ENCODE peak calls at places on chromosomes 7 and 10, in eight cellular contexts. I is OCI-LY7; P is fibroblast of lung; C is osteocyte; K is AG04450; Z is pancreas; N is progenitor cell of endocrine pancreas; F is CD4-positive, alpha-beta T cell. G is an unnamed sample.

GRCh38 chr7:576524-577277 is 57.1 kb upstream of the PDGFA start:
- DNase-seq in Z (no peak), I (no peak), N (no peak), P (no peak), F (no peak), K (no peak), C (no peak), G (no peak)

GRCh38 chr10:110566472-110567200 is 859 bp upstream of the SMC3 start:
- DNase-seq in C (no peak), K (no peak), Z (no peak), I (peak), P (no peak), N (no peak), F (no peak), G (no peak)

GRCh38 chr7:154480817-154481216 is 428.6 kb downstream of the DPP6 start:
- DNase-seq in F (no peak), I (no peak), C (no peak), K (no peak), N (no peak), Z (no peak), P (no peak), G (no peak)

GRCh38 chr10:98030991-98031431 is 590 bp upstream of the CRTAC1 start:
- DNase-seq in F (no peak), P (peak), I (no peak), N (peak), Z (peak), K (no peak), C (no peak), G (no peak)

GRCh38 chr10:105974803-105975456 is 1189.6 kb downstream of the SORCS1 start:
- DNase-seq in P (no peak), N (no peak), F (no peak), Z (no peak), I (no peak), K (no peak), C (no peak), G (no peak)

GRCh38 chr10:127563718-127564553 is 14.8 kb downstream of the NPS start:
- DNase-seq in F (no peak), K (no peak), P (no peak), C (no peak), Z (no peak), N (peak), I (peak), G (no peak)

GRCh38 chr7:104653870-104654401 is 325.5 kb downstream of the LHFPL3 start:
- DNase-seq in C (no peak), N (no peak), K (no peak), P (peak), Z (no peak), I (no peak), F (no peak), G (no peak)

GRCh38 chr7:25839084-25839769 is 312.8 kb upstream of the NFE2L3 start:
- DNase-seq in I (no peak), C (no peak), K (no peak), P (no peak), N (no peak), F (no peak), Z (no peak), G (no peak)

GRCh38 chr10:76231258-76231934 is 800.0 kb downstream of the LRMDA start:
- DNase-seq in I (no peak), N (no peak), Z (no peak), C (no peak), P (no peak), F (no peak), K (no peak), G (no peak)

GRCh38 chr7:120998525-120998924 is 10.0 kb downstream of the CPED1 start:
- DNase-seq in P (no peak), Z (no peak), K (no peak), C (no peak), N (no peak), F (no peak), I (no peak), G (no peak)

GRCh38 chr7:27158436-27159277 is 2.2 kb upstream of the HOXA7 start:
- DNase-seq in P (no peak), N (no peak), F (no peak), C (no peak), K (no peak), I (no peak), Z (peak), G (no peak)

GRCh38 chr7:139629392-139630082 is 106.1 kb downstream of the CLEC2L start:
- DNase-seq in C (no peak), F (no peak), K (no peak), P (no peak), Z (no peak), N (no peak), I (no peak), G (no peak)

GRCh38 chr7:139635521-139636240 is 112.2 kb downstream of the CLEC2L start:
- DNase-seq in I (no peak), F (peak), Z (no peak), N (no peak), C (no peak), P (no peak), K (no peak), G (no peak)

GRCh38 chr7:139634087-139634486 is 110.6 kb downstream of the CLEC2L start:
- DNase-seq in K (no peak), N (no peak), I (no peak), F (no peak), P (no peak), Z (no peak), C (no peak), G (no peak)

GRCh38 chr7:139630643-139631519 is 107.4 kb downstream of the CLEC2L start:
- DNase-seq in P (no peak), I (no peak), Z (no peak), N (no peak), K (no peak), F (no peak), C (no peak), G (no peak)

GRCh38 chr7:139631520-139632031 is 108.1 kb downstream of the CLEC2L start:
- DNase-seq in I (no peak), F (no peak), C (no peak), N (no peak), Z (no peak), P (no peak), K (no peak), G (no peak)
- TF ChIP-seq CTCF in I (no peak), F (no peak), C (no peak), N (no peak), Z (no peak), P (no peak), K (no peak), G (no peak)

GRCh38 chr10:35638116-35638515 is 4.0 kb downstream of the FZD8 start:
- DNase-seq in P (no peak), Z (no peak), I (no peak), N (no peak), C (no peak), F (no peak), K (no peak), G (no peak)
- TF ChIP-seq CTCF in P (no peak), Z (no peak), I (no peak), N (peak), C (no peak), F (no peak), K (no peak), G (no peak)

GRCh38 chr7:47775238-47775637 is 173.0 kb downstream of the PKD1L1 start:
- DNase-seq in N (no peak), Z (no peak), C (no peak), K (no peak), P (no peak), F (no peak), I (no peak), G (no peak)
- TF ChIP-seq CTCF in N (no peak), Z (no peak), C (no peak), K (no peak), P (no peak), F (no peak), I (no peak), G (no peak)

GRCh38 chr10:96512524-96512991 is 1.2 kb downstream of the TLL2 start:
- DNase-seq in Z (peak), I (peak), P (peak), N (peak), F (no peak), K (no peak), C (no peak), G (no peak)
- TF ChIP-seq CTCF in Z (no peak), I (no peak), P (no peak), N (no peak), F (no peak), K (no peak), C (no peak), G (no peak)

GRCh38 chr10:79347894-79348639 is 798 bp downstream of the PPIF start:
- DNase-seq in Z (peak), P (peak), I (peak), C (peak), K (peak), F (peak), N (no peak), G (peak)
- TF ChIP-seq CTCF in Z (no peak), P (no peak), I (no peak), C (no peak), K (peak), F (no peak), N (peak), G (no peak)

GRCh38 chr10:59222788-59223187 is 46.3 kb downstream of the PHYHIPL start:
- DNase-seq in N (no peak), K (no peak), P (peak), C (no peak), Z (no peak), F (no peak), I (no peak), G (no peak)

GRCh38 chr10:59229451-59229850 is 53.0 kb downstream of the PHYHIPL start:
- DNase-seq in P (no peak), I (no peak), N (no peak), C (no peak), F (no peak), K (no peak), Z (no peak), G (no peak)

GRCh38 chr10:59225211-59225610 is 48.8 kb downstream of the PHYHIPL start:
- DNase-seq in F (no peak), K (no peak), C (no peak), P (no peak), I (no peak), N (no peak), Z (no peak), G (no peak)

DNA sequence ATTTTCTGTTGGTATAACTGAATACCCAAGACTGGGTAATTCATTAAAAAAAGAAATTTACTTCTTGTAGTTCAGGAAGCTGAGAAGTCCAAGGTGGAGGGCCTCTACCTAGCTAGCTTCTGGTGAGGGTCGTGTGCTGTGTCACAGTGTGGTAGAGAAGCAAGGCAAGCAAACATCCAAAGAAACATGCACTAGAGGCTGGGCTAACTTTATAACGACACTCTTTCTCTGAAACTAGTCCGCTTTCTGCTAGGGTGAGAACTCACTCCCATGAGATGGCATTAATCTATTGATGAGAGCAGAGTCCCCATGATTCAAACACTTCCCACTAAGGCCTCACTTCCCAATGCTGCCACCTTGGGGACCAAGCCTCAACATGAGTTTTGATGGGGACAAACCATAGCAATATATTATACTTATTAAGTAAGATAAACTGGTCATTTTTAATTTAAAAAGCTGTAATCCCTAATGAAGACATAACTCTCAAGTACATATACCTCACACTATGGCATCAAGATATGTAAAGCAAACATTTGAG is 50.8 kb downstream of the PHYHIPL start:
- DNase-seq in P (no peak), C (no peak), Z (no peak), F (no peak), K (no peak), I (no peak), N (no peak), G (no peak)
- TF ChIP-seq CTCF in P (no peak), C (no peak), Z (no peak), F (no peak), K (no peak), I (no peak), N (no peak), G (no peak)

DNA sequence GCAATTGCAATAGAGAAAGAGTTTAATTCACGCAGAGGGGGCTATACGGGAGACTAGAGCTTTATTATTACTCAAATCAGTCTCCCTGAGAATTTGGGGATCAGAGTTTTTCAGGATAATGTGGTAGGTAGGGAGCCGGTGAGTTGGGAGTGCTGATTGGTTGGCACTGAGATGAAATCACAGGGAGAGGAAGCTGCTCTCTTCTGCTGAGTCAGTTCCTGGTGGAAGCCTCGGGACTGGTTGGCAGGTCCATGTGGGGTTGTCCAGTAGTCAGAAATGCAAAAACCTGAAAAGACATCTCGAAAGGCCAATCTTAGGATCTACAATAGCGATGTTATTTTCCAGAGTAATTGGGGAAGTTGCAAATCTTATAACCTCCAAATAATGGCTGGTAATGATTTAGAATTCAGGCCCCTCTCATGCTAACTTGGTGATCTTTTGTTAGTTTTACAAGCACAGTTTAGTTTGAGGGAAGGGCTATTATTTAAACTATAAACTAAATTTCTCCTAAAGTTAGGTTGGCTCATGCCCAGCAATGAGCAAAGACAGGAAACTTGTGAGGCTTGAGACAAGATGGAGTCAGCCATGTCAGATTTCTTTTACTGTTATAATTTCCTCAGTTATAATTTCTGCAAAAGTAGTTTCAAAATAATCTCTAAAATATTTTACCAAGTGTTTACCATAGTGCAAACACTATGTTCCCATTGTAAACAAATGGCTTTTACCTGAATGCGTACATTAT is 39.4 kb upstream of the SLC25A13 start:
- DNase-seq in K (no peak), I (no peak), P (no peak), N (no peak), F (no peak), C (no peak), Z (no peak), G (no peak)
- TF ChIP-seq CTCF in K (no peak), I (no peak), P (no peak), N (no peak), F (no peak), C (no peak), Z (no peak), G (no peak)